ENCODE peak calls at places on chromosomes 7 and 10, in four cellular contexts. One of them, this sample, is unnamed. For H3K4me1 and H3K9me3, the result is how much of the 10 kb centered on the place peaks cover.

GRCh38 chr7:2260820-2261219 is 18.8 kb downstream of the NUDT1 start:
- DNase-seq in sigmoid colon: no peak
- DNase-seq in tibial artery: no peak
- DNase-seq in colonic mucosa: no peak
- DNase-seq in this sample: no peak

GRCh38 chr7:148433521-148434180 is 156.9 kb upstream of the C7orf33 start:
- DNase-seq in sigmoid colon: no peak
- DNase-seq in tibial artery: no peak
- DNase-seq in colonic mucosa: no peak
- DNase-seq in this sample: no peak

GRCh38 chr10:127906548-127907377 is at the start of gene PTPRE:
- DNase-seq in tibial artery: no peak
- DNase-seq in sigmoid colon: peak
- DNase-seq in colonic mucosa: peak
- DNase-seq in this sample: peak

GRCh38 chr10:129784286-129784685 is 179.8 kb downstream of the EBF3 start:
- DNase-seq in sigmoid colon: no peak
- DNase-seq in colonic mucosa: no peak
- DNase-seq in tibial artery: peak
- DNase-seq in this sample: no peak

GRCh38 chr10:55374917-55375316 is 573.9 kb upstream of the PCDH15 start:
- DNase-seq in tibial artery: no peak
- DNase-seq in colonic mucosa: no peak
- DNase-seq in sigmoid colon: no peak
- DNase-seq in this sample: no peak

GRCh38 chr7:157856873-157857577 is 520.2 kb downstream of the DNAJB6 start:
- DNase-seq in colonic mucosa: no peak
- DNase-seq in tibial artery: no peak
- DNase-seq in sigmoid colon: no peak
- DNase-seq in this sample: no peak

GRCh38 chr7:506921-507622 is 12.6 kb downstream of the PDGFA start:
- DNase-seq in tibial artery: peak
- DNase-seq in sigmoid colon: peak
- DNase-seq in colonic mucosa: no peak
- DNase-seq in this sample: no peak

GRCh38 chr7:6589829-6590644 is at the start of gene INTS15:
- DNase-seq in colonic mucosa: peak
- DNase-seq in sigmoid colon: peak
- DNase-seq in tibial artery: peak
- DNase-seq in this sample: peak

GRCh38 chr10:117518246-117518645 is 24.3 kb upstream of the EMX2 start:
- DNase-seq in tibial artery: no peak
- DNase-seq in colonic mucosa: no peak
- DNase-seq in sigmoid colon: no peak
- DNase-seq in this sample: no peak

GRCh38 chr7:139494835-139495568 is 11.5 kb upstream of the KLRG2 start:
- DNase-seq in colonic mucosa: no peak
- DNase-seq in tibial artery: no peak
- DNase-seq in sigmoid colon: no peak
- DNase-seq in this sample: no peak

GRCh38 chr7:118590107-118590506 is 365.6 kb downstream of the ANKRD7 start:
- DNase-seq in sigmoid colon: no peak
- DNase-seq in tibial artery: no peak
- DNase-seq in colonic mucosa: no peak
- DNase-seq in this sample: peak

DNA sequence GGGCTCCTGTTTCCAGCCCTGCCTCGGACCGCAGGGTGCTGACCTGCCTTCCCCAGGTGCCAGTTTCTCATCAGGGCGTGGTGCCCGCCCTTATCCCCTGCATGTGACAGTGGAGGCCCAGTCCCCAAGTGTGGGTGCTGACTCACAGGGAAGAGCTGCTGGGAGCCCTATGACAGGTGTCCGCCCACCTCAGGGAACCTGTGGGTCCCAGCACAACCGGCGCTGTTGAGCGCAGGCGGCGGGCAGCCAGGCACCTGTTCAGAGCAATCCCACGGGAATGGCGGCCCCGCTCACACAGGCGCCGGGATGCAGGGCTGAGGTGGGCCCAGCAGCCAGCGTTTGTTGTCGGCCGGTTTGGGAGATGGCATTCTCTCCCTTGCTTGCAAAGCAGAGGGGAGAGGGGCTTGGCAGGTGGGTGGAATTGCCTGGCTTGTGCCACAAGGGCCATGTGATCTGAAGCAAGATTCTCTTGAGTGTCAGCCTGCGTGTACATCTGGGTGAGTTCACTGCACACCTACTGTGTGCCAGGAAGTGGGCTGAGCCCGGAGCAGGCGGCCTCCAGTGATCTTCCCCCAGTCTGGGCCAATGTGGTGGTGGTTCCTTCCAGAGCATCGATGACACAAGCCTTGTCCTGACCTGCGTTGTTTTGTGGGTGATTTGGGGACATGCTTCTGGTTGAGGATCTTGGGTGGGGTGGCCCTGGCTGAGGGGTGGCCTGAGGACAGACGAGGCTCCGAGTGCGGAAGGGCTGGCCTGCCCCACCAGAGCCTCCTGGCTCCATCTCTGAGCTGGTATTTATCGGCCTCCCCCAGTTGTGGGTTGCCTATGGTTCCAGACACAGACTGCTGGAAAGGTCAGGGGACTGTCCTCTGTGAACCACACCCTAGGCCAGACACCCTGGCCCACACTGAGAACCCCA is 2.4 kb downstream of the PWWP2B start:
- DNase-seq in tibial artery: no peak
- DNase-seq in sigmoid colon: peak
- DNase-seq in colonic mucosa: peak
- DNase-seq in this sample: no peak
- H3K4me3 ChIP-seq in tibial artery: no peak
- H3K4me3 ChIP-seq in sigmoid colon: no peak
- H3K4me3 ChIP-seq in colonic mucosa: peak
- H3K4me3 ChIP-seq in this sample: no peak

GRCh38 chr10:62085821-62086220 is 182.8 kb downstream of the RTKN2 start:
- DNase-seq in colonic mucosa: peak
- DNase-seq in tibial artery: no peak
- DNase-seq in sigmoid colon: no peak
- DNase-seq in this sample: no peak
- H3K4me1 ChIP-seq in colonic mucosa: under half
- H3K4me1 ChIP-seq in tibial artery: half or more
- H3K4me1 ChIP-seq in sigmoid colon: half or more
- H3K4me1 ChIP-seq in this sample: under half

GRCh38 chr10:18561861-18562551 is 89.4 kb downstream of the NSUN6 start:
- DNase-seq in sigmoid colon: no peak
- DNase-seq in colonic mucosa: no peak
- DNase-seq in tibial artery: no peak
- DNase-seq in this sample: no peak

GRCh38 chr10:18567343-18567856 is 84.0 kb downstream of the NSUN6 start:
- DNase-seq in tibial artery: no peak
- DNase-seq in colonic mucosa: no peak
- DNase-seq in sigmoid colon: no peak
- DNase-seq in this sample: no peak

GRCh38 chr10:18565006-18565405 is 86.4 kb downstream of the NSUN6 start:
- DNase-seq in sigmoid colon: no peak
- DNase-seq in tibial artery: no peak
- DNase-seq in colonic mucosa: no peak
- DNase-seq in this sample: no peak

GRCh38 chr10:18566177-18566576 is 85.2 kb downstream of the NSUN6 start:
- DNase-seq in colonic mucosa: no peak
- DNase-seq in tibial artery: no peak
- DNase-seq in sigmoid colon: no peak
- DNase-seq in this sample: no peak

GRCh38 chr10:18563003-18563726 is 88.2 kb downstream of the NSUN6 start:
- DNase-seq in tibial artery: no peak
- DNase-seq in sigmoid colon: no peak
- DNase-seq in colonic mucosa: no peak
- DNase-seq in this sample: no peak
- H3K9me3 ChIP-seq in tibial artery: under half
- H3K9me3 ChIP-seq in sigmoid colon: under half
- H3K9me3 ChIP-seq in colonic mucosa: under half
- H3K9me3 ChIP-seq in this sample: under half

GRCh38 chr7:50739744-50740455 is 42.8 kb downstream of the GRB10 start:
- DNase-seq in colonic mucosa: no peak
- DNase-seq in sigmoid colon: no peak
- DNase-seq in tibial artery: no peak
- DNase-seq in this sample: no peak
- H3K4me3 ChIP-seq in colonic mucosa: no peak
- H3K4me3 ChIP-seq in sigmoid colon: no peak
- H3K4me3 ChIP-seq in tibial artery: no peak
- H3K4me3 ChIP-seq in this sample: no peak

GRCh38 chr7:20238268-20238753 is 21.1 kb upstream of the MACC1 start:
- DNase-seq in sigmoid colon: no peak
- DNase-seq in tibial artery: no peak
- DNase-seq in colonic mucosa: no peak
- DNase-seq in this sample: no peak

GRCh38 chr7:20240080-20240926 is 23.1 kb upstream of the MACC1 start:
- DNase-seq in sigmoid colon: no peak
- DNase-seq in tibial artery: no peak
- DNase-seq in colonic mucosa: no peak
- DNase-seq in this sample: no peak

GRCh38 chr7:20244334-20244733 is 27.1 kb upstream of the MACC1 start:
- DNase-seq in tibial artery: no peak
- DNase-seq in colonic mucosa: no peak
- DNase-seq in sigmoid colon: no peak
- DNase-seq in this sample: no peak

GRCh38 chr7:20238754-20239324 is 21.7 kb upstream of the MACC1 start:
- DNase-seq in sigmoid colon: no peak
- DNase-seq in colonic mucosa: no peak
- DNase-seq in tibial artery: no peak
- DNase-seq in this sample: no peak

DNA sequence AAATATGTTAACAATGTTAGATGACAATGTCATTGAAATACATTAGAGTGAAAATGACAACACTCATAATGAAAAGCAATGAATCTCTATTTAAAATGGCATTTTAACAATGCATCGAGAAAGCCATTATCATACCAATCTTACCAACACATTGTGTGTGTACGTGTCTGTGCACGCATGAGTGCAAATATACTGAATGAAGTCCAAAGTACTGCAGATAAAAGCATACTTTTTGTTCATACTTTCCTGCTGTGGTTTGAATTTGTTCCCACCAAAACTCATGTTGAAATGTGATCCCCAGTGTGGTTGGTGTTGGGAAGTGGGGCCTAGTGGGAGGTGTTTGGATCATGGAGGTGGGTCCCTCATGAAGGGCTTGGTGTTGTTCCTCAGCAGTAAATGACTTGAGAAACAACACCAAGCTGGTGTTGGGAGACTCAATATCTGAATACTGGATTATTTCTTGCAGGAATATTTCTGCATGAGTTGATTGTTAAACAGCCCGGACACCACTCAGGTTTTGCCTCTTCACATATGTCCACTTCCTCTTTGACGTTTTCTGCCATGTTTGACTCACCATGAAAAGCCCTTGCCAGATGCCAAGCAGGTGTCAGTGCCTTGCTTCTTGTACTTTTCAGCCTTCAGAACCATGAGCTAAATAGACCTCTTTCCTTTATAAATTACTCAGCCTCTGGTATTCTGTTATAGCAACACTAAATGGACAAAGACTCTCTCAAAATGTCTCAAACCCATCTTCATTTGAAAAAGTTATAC is 24.5 kb upstream of the MACC1 start:
- DNase-seq in tibial artery: no peak
- DNase-seq in colonic mucosa: no peak
- DNase-seq in sigmoid colon: no peak
- DNase-seq in this sample: peak
- H3K4me1 ChIP-seq in tibial artery: under half
- H3K4me1 ChIP-seq in colonic mucosa: under half
- H3K4me1 ChIP-seq in sigmoid colon: under half
- H3K4me1 ChIP-seq in this sample: under half

DNA sequence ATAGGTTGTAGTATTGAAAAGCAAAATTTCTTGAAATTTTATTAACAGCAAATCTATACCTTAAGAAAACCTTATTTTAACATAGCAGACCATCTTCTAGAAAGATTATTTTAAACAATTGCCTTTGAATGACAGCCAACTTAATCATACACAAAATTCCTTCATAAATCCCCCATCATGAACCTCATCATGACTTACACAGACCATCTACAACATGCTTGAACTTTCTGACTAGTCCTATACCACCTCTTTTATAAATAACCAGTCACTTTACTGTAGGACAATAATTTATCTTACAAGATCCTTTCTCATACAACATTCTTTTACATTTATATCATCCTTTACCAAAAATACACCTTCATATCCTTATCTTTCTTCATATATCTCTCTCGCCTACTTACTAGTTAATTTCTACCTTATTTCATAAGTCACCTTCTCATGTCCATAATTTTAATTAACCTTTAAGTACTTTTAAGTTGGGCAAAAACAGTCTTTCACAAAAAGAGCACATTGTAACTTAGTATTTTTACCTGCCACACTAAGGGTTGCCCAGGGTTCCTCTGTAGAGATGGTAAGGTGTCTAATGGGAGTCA is 16.6 kb upstream of the PTN start:
- DNase-seq in sigmoid colon: no peak
- DNase-seq in tibial artery: no peak
- DNase-seq in colonic mucosa: no peak
- DNase-seq in this sample: no peak
- H3K9me3 ChIP-seq in sigmoid colon: under half
- H3K9me3 ChIP-seq in tibial artery: under half
- H3K9me3 ChIP-seq in colonic mucosa: under half
- H3K9me3 ChIP-seq in this sample: under half

DNA sequence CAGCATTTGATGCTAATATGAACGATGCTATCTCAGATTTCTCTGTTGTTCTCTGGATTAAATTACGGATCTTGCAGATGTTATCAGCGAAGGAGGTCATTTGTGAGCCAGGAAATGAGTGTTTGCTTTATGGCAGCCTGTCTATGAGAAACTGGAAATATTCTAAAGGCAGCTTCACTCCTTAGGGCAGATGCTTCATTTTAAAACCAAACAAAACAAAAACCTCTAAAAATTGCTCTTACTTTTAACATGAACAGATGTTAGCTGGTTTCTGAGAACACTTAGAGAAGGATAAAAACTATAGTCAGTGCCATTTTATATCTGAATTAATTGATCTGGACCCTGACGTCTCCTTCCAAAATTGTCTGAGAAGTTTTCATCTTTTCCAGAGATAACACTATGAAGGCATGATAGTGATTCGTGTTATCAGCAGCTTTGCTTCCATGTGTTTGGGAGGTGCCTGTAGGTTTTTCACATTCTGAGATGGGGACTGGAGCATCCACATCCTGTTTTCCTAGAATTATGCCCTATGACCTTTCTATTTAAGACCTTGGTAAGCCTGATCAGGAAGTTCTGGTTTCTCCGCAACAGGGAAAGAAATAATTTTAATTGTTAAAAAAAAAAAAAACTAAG is 53.1 kb downstream of the CPED1 start:
- DNase-seq in sigmoid colon: no peak
- DNase-seq in colonic mucosa: no peak
- DNase-seq in tibial artery: no peak
- DNase-seq in this sample: no peak
- H3K4me3 ChIP-seq in sigmoid colon: no peak
- H3K4me3 ChIP-seq in colonic mucosa: no peak
- H3K4me3 ChIP-seq in tibial artery: no peak
- H3K4me3 ChIP-seq in this sample: no peak

This sample was measured in SJSA1.